ENCODE peak calls at places on chromosome 22, in four cellular contexts. K is KG1, S is kidney, U is NCI-H510A treated with DMSO at 0.1 percent for 48 hours. P is an unnamed sample.

GRCh38 chr22:19440411-19441195 is 6.9 kb downstream of the C22orf39 start:
- DNase-seq in K (no peak), S (no peak), U (no peak), P (no peak)

GRCh38 chr22:48824673-48825651 is 1002.7 kb downstream of the BRD1 start:
- DNase-seq in K (no peak), S (peak; percentile 39), U (no peak), P (no peak)

GRCh38 chr22:20400606-20401375 is 6.8 kb downstream of the ZNF74 start:
- DNase-seq in K (no peak), S (peak; percentile 62), U (no peak), P (no peak)

GRCh38 chr22:42986115-42986514 is 28.8 kb downstream of the PACSIN2 start:
- DNase-seq in K (no peak), S (no peak), U (no peak), P (no peak)

GRCh38 chr22:18980829-18981228 is 44.7 kb upstream of the PRODH start:
- DNase-seq in K (no peak), S (no peak), U (no peak), P (no peak)

GRCh38 chr22:28017859-28018258 is 98.8 kb upstream of the PITPNB start:
- DNase-seq in K (no peak), S (no peak), U (no peak), P (no peak)

GRCh38 chr22:19147193-19147780 is 2.8 kb downstream of the GSC2 start:
- DNase-seq in K (no peak), S (no peak), U (no peak), P (no peak)

GRCh38 chr22:25745341-25746011 is 3.5 kb downstream of the MYO18B start:
- DNase-seq in K (no peak), S (no peak), U (no peak), P (peak; percentile 62)

GRCh38 chr22:48713266-48714205 is 1114.1 kb downstream of the BRD1 start:
- DNase-seq in K (no peak), S (peak; percentile 56), U (no peak), P (no peak)

GRCh38 chr22:23403720-23404688 is 176.1 kb downstream of the IGLL1 start:
- DNase-seq in K (no peak), S (no peak), U (no peak), P (no peak)

GRCh38 chr22:37639771-37640590 is 512 bp downstream of the SH3BP1 start:
- DNase-seq in K (no peak), S (no peak), U (no peak), P (no peak)

GRCh38 chr22:35070451-35071093 is 4.6 kb downstream of the ISX start:
- DNase-seq in K (no peak), S (no peak), U (no peak), P (no peak)

GRCh38 chr22:46057206-46057605 is 80.2 kb upstream of the WNT7B start:
- DNase-seq in K (peak; percentile 62), S (peak; percentile 77), U (no peak), P (no peak)

P was measured in NCI-H226.